ENCODE peak calls at places on chromosomes 3 and 15, in nine cellular contexts. One of them, this sample, is unnamed.
A peak's percentile ranks its signal among the peaks of the same experiment; 100 is the strongest.

GRCh38 chr3:177813322-177813721 is 616.0 kb upstream of the TBL1XR1 start:
- DNase-seq in neural crest cell: no peak
- DNase-seq in foreskin fibroblast: no peak
- DNase-seq in astrocyte of the spinal cord: peak; percentile 73
- DNase-seq in stimulated activated CD8-positive, alpha-beta memory T cell treated with anti-CD3 and anti-CD28 coated beads, Interleukin-7, amount 100 ng/mL, for 1 hour: no peak
- DNase-seq in spleen: no peak
- DNase-seq in activated CD4-positive, alpha-beta T cell treated with anti-CD3 and anti-CD28 coated beads for 4 hours: no peak
- DNase-seq in posterior cingulate gyrus: no peak
- DNase-seq in COR-L47: no peak
- DNase-seq in this sample: no peak

GRCh38 chr3:188170461-188171459 is 16.8 kb downstream of the LPP start:
- DNase-seq in neural crest cell: no peak
- DNase-seq in foreskin fibroblast: no peak
- DNase-seq in astrocyte of the spinal cord: no peak
- DNase-seq in stimulated activated CD8-positive, alpha-beta memory T cell treated with anti-CD3 and anti-CD28 coated beads, Interleukin-7, amount 100 ng/mL, for 1 hour: no peak
- DNase-seq in spleen: no peak
- DNase-seq in activated CD4-positive, alpha-beta T cell treated with anti-CD3 and anti-CD28 coated beads for 4 hours: peak; percentile 63
- DNase-seq in posterior cingulate gyrus: no peak
- DNase-seq in COR-L47: no peak
- DNase-seq in this sample: no peak

GRCh38 chr15:92375057-92375456 is 18.6 kb upstream of the ST8SIA2 start:
- DNase-seq in neural crest cell: no peak
- DNase-seq in foreskin fibroblast: no peak
- DNase-seq in astrocyte of the spinal cord: no peak
- DNase-seq in stimulated activated CD8-positive, alpha-beta memory T cell treated with anti-CD3 and anti-CD28 coated beads, Interleukin-7, amount 100 ng/mL, for 1 hour: no peak
- DNase-seq in spleen: no peak
- DNase-seq in activated CD4-positive, alpha-beta T cell treated with anti-CD3 and anti-CD28 coated beads for 4 hours: no peak
- DNase-seq in posterior cingulate gyrus: no peak
- DNase-seq in COR-L47: no peak
- DNase-seq in this sample: no peak

GRCh38 chr15:57953874-57954273 is 111.6 kb downstream of the ALDH1A2 start:
- DNase-seq in neural crest cell: no peak
- DNase-seq in foreskin fibroblast: no peak
- DNase-seq in astrocyte of the spinal cord: no peak
- DNase-seq in stimulated activated CD8-positive, alpha-beta memory T cell treated with anti-CD3 and anti-CD28 coated beads, Interleukin-7, amount 100 ng/mL, for 1 hour: no peak
- DNase-seq in spleen: no peak
- DNase-seq in activated CD4-positive, alpha-beta T cell treated with anti-CD3 and anti-CD28 coated beads for 4 hours: no peak
- DNase-seq in posterior cingulate gyrus: no peak
- DNase-seq in COR-L47: no peak
- DNase-seq in this sample: no peak

GRCh38 chr3:45670995-45671394 is 18.2 kb upstream of the SACM1L start:
- DNase-seq in neural crest cell: no peak
- DNase-seq in foreskin fibroblast: peak; percentile 68
- DNase-seq in astrocyte of the spinal cord: no peak
- DNase-seq in stimulated activated CD8-positive, alpha-beta memory T cell treated with anti-CD3 and anti-CD28 coated beads, Interleukin-7, amount 100 ng/mL, for 1 hour: no peak
- DNase-seq in spleen: no peak
- DNase-seq in activated CD4-positive, alpha-beta T cell treated with anti-CD3 and anti-CD28 coated beads for 4 hours: no peak
- DNase-seq in posterior cingulate gyrus: no peak
- DNase-seq in COR-L47: no peak
- DNase-seq in this sample: no peak

GRCh38 chr3:101690972-101691371 is 4.5 kb upstream of the RPL24 start:
- DNase-seq in neural crest cell: no peak
- DNase-seq in foreskin fibroblast: no peak
- DNase-seq in astrocyte of the spinal cord: no peak
- DNase-seq in stimulated activated CD8-positive, alpha-beta memory T cell treated with anti-CD3 and anti-CD28 coated beads, Interleukin-7, amount 100 ng/mL, for 1 hour: no peak
- DNase-seq in spleen: no peak
- DNase-seq in activated CD4-positive, alpha-beta T cell treated with anti-CD3 and anti-CD28 coated beads for 4 hours: no peak
- DNase-seq in posterior cingulate gyrus: no peak
- DNase-seq in COR-L47: no peak
- DNase-seq in this sample: no peak

GRCh38 chr15:76060098-76060989 is 559 bp downstream of the TMEM266 start:
- DNase-seq in neural crest cell: no peak
- DNase-seq in foreskin fibroblast: no peak
- DNase-seq in astrocyte of the spinal cord: no peak
- DNase-seq in stimulated activated CD8-positive, alpha-beta memory T cell treated with anti-CD3 and anti-CD28 coated beads, Interleukin-7, amount 100 ng/mL, for 1 hour: no peak
- DNase-seq in spleen: no peak
- DNase-seq in activated CD4-positive, alpha-beta T cell treated with anti-CD3 and anti-CD28 coated beads for 4 hours: no peak
- DNase-seq in posterior cingulate gyrus: no peak
- DNase-seq in COR-L47: no peak
- DNase-seq in this sample: peak; percentile 45

GRCh38 chr3:76383781-76384180 is 598.4 kb upstream of the ZNF717 start:
- DNase-seq in neural crest cell: no peak
- DNase-seq in foreskin fibroblast: no peak
- DNase-seq in astrocyte of the spinal cord: no peak
- DNase-seq in stimulated activated CD8-positive, alpha-beta memory T cell treated with anti-CD3 and anti-CD28 coated beads, Interleukin-7, amount 100 ng/mL, for 1 hour: no peak
- DNase-seq in spleen: no peak
- DNase-seq in activated CD4-positive, alpha-beta T cell treated with anti-CD3 and anti-CD28 coated beads for 4 hours: no peak
- DNase-seq in posterior cingulate gyrus: no peak
- DNase-seq in COR-L47: no peak
- DNase-seq in this sample: peak; percentile 24

GRCh38 chr15:99324082-99324620 is 72.9 kb downstream of the LRRC28 start:
- DNase-seq in neural crest cell: no peak
- DNase-seq in foreskin fibroblast: peak; percentile 75
- DNase-seq in astrocyte of the spinal cord: peak; percentile 97
- DNase-seq in stimulated activated CD8-positive, alpha-beta memory T cell treated with anti-CD3 and anti-CD28 coated beads, Interleukin-7, amount 100 ng/mL, for 1 hour: no peak
- DNase-seq in spleen: no peak
- DNase-seq in activated CD4-positive, alpha-beta T cell treated with anti-CD3 and anti-CD28 coated beads for 4 hours: no peak
- DNase-seq in posterior cingulate gyrus: no peak
- DNase-seq in COR-L47: no peak
- DNase-seq in this sample: no peak

GRCh38 chr15:68991723-68992122 is 22.8 kb upstream of the NOX5 start:
- DNase-seq in neural crest cell: no peak
- DNase-seq in foreskin fibroblast: no peak
- DNase-seq in astrocyte of the spinal cord: no peak
- DNase-seq in stimulated activated CD8-positive, alpha-beta memory T cell treated with anti-CD3 and anti-CD28 coated beads, Interleukin-7, amount 100 ng/mL, for 1 hour: no peak
- DNase-seq in spleen: no peak
- DNase-seq in activated CD4-positive, alpha-beta T cell treated with anti-CD3 and anti-CD28 coated beads for 4 hours: no peak
- DNase-seq in posterior cingulate gyrus: no peak
- DNase-seq in COR-L47: no peak
- DNase-seq in this sample: no peak

GRCh38 chr3:42838571-42838970 is 29.3 kb downstream of the ACKR2 start:
- DNase-seq in neural crest cell: no peak
- DNase-seq in foreskin fibroblast: no peak
- DNase-seq in astrocyte of the spinal cord: no peak
- DNase-seq in stimulated activated CD8-positive, alpha-beta memory T cell treated with anti-CD3 and anti-CD28 coated beads, Interleukin-7, amount 100 ng/mL, for 1 hour: no peak
- DNase-seq in spleen: no peak
- DNase-seq in activated CD4-positive, alpha-beta T cell treated with anti-CD3 and anti-CD28 coated beads for 4 hours: no peak
- DNase-seq in posterior cingulate gyrus: no peak
- DNase-seq in COR-L47: no peak
- DNase-seq in this sample: no peak

GRCh38 chr3:186477876-186478275 is 66.3 kb downstream of the CRYGS start:
- DNase-seq in neural crest cell: no peak
- DNase-seq in foreskin fibroblast: no peak
- DNase-seq in astrocyte of the spinal cord: no peak
- DNase-seq in stimulated activated CD8-positive, alpha-beta memory T cell treated with anti-CD3 and anti-CD28 coated beads, Interleukin-7, amount 100 ng/mL, for 1 hour: no peak
- DNase-seq in spleen: no peak
- DNase-seq in activated CD4-positive, alpha-beta T cell treated with anti-CD3 and anti-CD28 coated beads for 4 hours: no peak
- DNase-seq in posterior cingulate gyrus: no peak
- DNase-seq in COR-L47: no peak
- DNase-seq in this sample: no peak

GRCh38 chr3:177746259-177747021 is 549.2 kb upstream of the TBL1XR1 start:
- DNase-seq in neural crest cell: no peak
- DNase-seq in foreskin fibroblast: no peak
- DNase-seq in astrocyte of the spinal cord: peak; percentile 49
- DNase-seq in stimulated activated CD8-positive, alpha-beta memory T cell treated with anti-CD3 and anti-CD28 coated beads, Interleukin-7, amount 100 ng/mL, for 1 hour: no peak
- DNase-seq in spleen: no peak
- DNase-seq in activated CD4-positive, alpha-beta T cell treated with anti-CD3 and anti-CD28 coated beads for 4 hours: no peak
- DNase-seq in posterior cingulate gyrus: no peak
- DNase-seq in COR-L47: no peak
- DNase-seq in this sample: no peak

GRCh38 chr3:143693506-143693905 is 154.8 kb downstream of the SLC9A9 start:
- DNase-seq in neural crest cell: no peak
- DNase-seq in foreskin fibroblast: no peak
- DNase-seq in astrocyte of the spinal cord: no peak
- DNase-seq in stimulated activated CD8-positive, alpha-beta memory T cell treated with anti-CD3 and anti-CD28 coated beads, Interleukin-7, amount 100 ng/mL, for 1 hour: no peak
- DNase-seq in spleen: no peak
- DNase-seq in activated CD4-positive, alpha-beta T cell treated with anti-CD3 and anti-CD28 coated beads for 4 hours: no peak
- DNase-seq in posterior cingulate gyrus: no peak
- DNase-seq in COR-L47: no peak
- DNase-seq in this sample: no peak

GRCh38 chr3:14231998-14232501 is 53.4 kb downstream of the LSM3 start:
- DNase-seq in neural crest cell: no peak
- DNase-seq in foreskin fibroblast: peak; percentile 64
- DNase-seq in astrocyte of the spinal cord: no peak
- DNase-seq in stimulated activated CD8-positive, alpha-beta memory T cell treated with anti-CD3 and anti-CD28 coated beads, Interleukin-7, amount 100 ng/mL, for 1 hour: no peak
- DNase-seq in spleen: no peak
- DNase-seq in activated CD4-positive, alpha-beta T cell treated with anti-CD3 and anti-CD28 coated beads for 4 hours: no peak
- DNase-seq in posterior cingulate gyrus: no peak
- DNase-seq in COR-L47: no peak
- DNase-seq in this sample: no peak

GRCh38 chr3:185715091-185715490 is 109.8 kb downstream of the IGF2BP2 start:
- DNase-seq in neural crest cell: no peak
- DNase-seq in foreskin fibroblast: peak; percentile 43
- DNase-seq in astrocyte of the spinal cord: no peak
- DNase-seq in stimulated activated CD8-positive, alpha-beta memory T cell treated with anti-CD3 and anti-CD28 coated beads, Interleukin-7, amount 100 ng/mL, for 1 hour: no peak
- DNase-seq in spleen: no peak
- DNase-seq in activated CD4-positive, alpha-beta T cell treated with anti-CD3 and anti-CD28 coated beads for 4 hours: no peak
- DNase-seq in posterior cingulate gyrus: no peak
- DNase-seq in COR-L47: no peak
- DNase-seq in this sample: no peak

GRCh38 chr15:42313463-42313862 is 40.2 kb upstream of the TMEM87A start:
- DNase-seq in neural crest cell: no peak
- DNase-seq in foreskin fibroblast: no peak
- DNase-seq in astrocyte of the spinal cord: no peak
- DNase-seq in stimulated activated CD8-positive, alpha-beta memory T cell treated with anti-CD3 and anti-CD28 coated beads, Interleukin-7, amount 100 ng/mL, for 1 hour: no peak
- DNase-seq in spleen: no peak
- DNase-seq in activated CD4-positive, alpha-beta T cell treated with anti-CD3 and anti-CD28 coated beads for 4 hours: no peak
- DNase-seq in posterior cingulate gyrus: no peak
- DNase-seq in COR-L47: no peak
- DNase-seq in this sample: no peak

GRCh38 chr15:40847225-40847961 is 3.5 kb downstream of the SPINT1 start:
- DNase-seq in neural crest cell: no peak
- DNase-seq in foreskin fibroblast: no peak
- DNase-seq in astrocyte of the spinal cord: no peak
- DNase-seq in stimulated activated CD8-positive, alpha-beta memory T cell treated with anti-CD3 and anti-CD28 coated beads, Interleukin-7, amount 100 ng/mL, for 1 hour: no peak
- DNase-seq in spleen: peak; percentile 83
- DNase-seq in activated CD4-positive, alpha-beta T cell treated with anti-CD3 and anti-CD28 coated beads for 4 hours: no peak
- DNase-seq in posterior cingulate gyrus: peak; percentile 83
- DNase-seq in COR-L47: peak; percentile 47
- DNase-seq in this sample: no peak

GRCh38 chr3:55296035-55296434 is 191.1 kb downstream of the WNT5A start:
- DNase-seq in neural crest cell: no peak
- DNase-seq in foreskin fibroblast: peak; percentile 41
- DNase-seq in astrocyte of the spinal cord: peak; percentile 68
- DNase-seq in stimulated activated CD8-positive, alpha-beta memory T cell treated with anti-CD3 and anti-CD28 coated beads, Interleukin-7, amount 100 ng/mL, for 1 hour: no peak
- DNase-seq in spleen: no peak
- DNase-seq in activated CD4-positive, alpha-beta T cell treated with anti-CD3 and anti-CD28 coated beads for 4 hours: no peak
- DNase-seq in posterior cingulate gyrus: no peak
- DNase-seq in COR-L47: no peak
- DNase-seq in this sample: no peak

GRCh38 chr15:73233623-73234022 is 135.1 kb downstream of the HCN4 start:
- DNase-seq in neural crest cell: no peak
- DNase-seq in foreskin fibroblast: no peak
- DNase-seq in astrocyte of the spinal cord: no peak
- DNase-seq in stimulated activated CD8-positive, alpha-beta memory T cell treated with anti-CD3 and anti-CD28 coated beads, Interleukin-7, amount 100 ng/mL, for 1 hour: no peak
- DNase-seq in spleen: no peak
- DNase-seq in activated CD4-positive, alpha-beta T cell treated with anti-CD3 and anti-CD28 coated beads for 4 hours: no peak
- DNase-seq in posterior cingulate gyrus: no peak
- DNase-seq in COR-L47: no peak
- DNase-seq in this sample: no peak